ENCODE peak calls at places on chromosomes 11 and 22, in six cellular contexts. One of them, this sample, is unnamed. For H3K4me1, the result is how much of the 10 kb centered on the place peaks cover.

GRCh38 chr11:113531078-113531477 is 55.9 kb upstream of the DRD2 start:
- DNase-seq in A549: no peak
- DNase-seq in IMR-90: no peak
- DNase-seq in uterus: no peak
- DNase-seq in PC-3: no peak
- DNase-seq in left ventricle myocardium inferior: no peak
- DNase-seq in this sample: no peak

GRCh38 chr22:44026630-44027511 is 2.8 kb downstream of the PARVB start:
- DNase-seq in A549: no peak
- DNase-seq in IMR-90: peak
- DNase-seq in uterus: peak
- DNase-seq in PC-3: no peak
- DNase-seq in left ventricle myocardium inferior: peak
- DNase-seq in this sample: peak

GRCh38 chr11:74492974-74493815 is at the start of gene LIPT2:
- DNase-seq in A549: peak
- DNase-seq in IMR-90: peak
- DNase-seq in uterus: peak
- DNase-seq in PC-3: peak
- DNase-seq in left ventricle myocardium inferior: peak
- DNase-seq in this sample: peak

GRCh38 chr11:13440100-13440855 is 22.7 kb downstream of the BTBD10 start:
- DNase-seq in A549: peak
- DNase-seq in IMR-90: peak
- DNase-seq in uterus: peak
- DNase-seq in PC-3: peak
- DNase-seq in left ventricle myocardium inferior: no peak
- DNase-seq in this sample: no peak

GRCh38 chr11:26599421-26599820 is 27.4 kb upstream of the MUC15 start:
- DNase-seq in A549: peak
- DNase-seq in IMR-90: no peak
- DNase-seq in uterus: no peak
- DNase-seq in PC-3: no peak
- DNase-seq in left ventricle myocardium inferior: no peak
- DNase-seq in this sample: no peak

GRCh38 chr11:129317564-129317963 is 58.1 kb upstream of the BARX2 start:
- DNase-seq in A549: no peak
- DNase-seq in IMR-90: no peak
- DNase-seq in uterus: no peak
- DNase-seq in PC-3: peak
- DNase-seq in left ventricle myocardium inferior: no peak
- DNase-seq in this sample: no peak

GRCh38 chr11:134939905-134940304 is 527.9 kb upstream of the B3GAT1 start:
- DNase-seq in A549: no peak
- DNase-seq in IMR-90: no peak
- DNase-seq in uterus: no peak
- DNase-seq in PC-3: no peak
- DNase-seq in left ventricle myocardium inferior: peak
- DNase-seq in this sample: no peak

GRCh38 chr11:82906236-82906635 is 4.7 kb downstream of the DDIAS start:
- DNase-seq in A549: peak
- DNase-seq in IMR-90: peak
- DNase-seq in uterus: no peak
- DNase-seq in PC-3: peak
- DNase-seq in left ventricle myocardium inferior: no peak
- DNase-seq in this sample: no peak

GRCh38 chr11:69170704-69171103 is 15.0 kb downstream of the SMIM38 start:
- DNase-seq in A549: no peak
- DNase-seq in IMR-90: no peak
- DNase-seq in uterus: no peak
- DNase-seq in PC-3: peak
- DNase-seq in left ventricle myocardium inferior: no peak
- DNase-seq in this sample: no peak

GRCh38 chr11:111531156-111531555 is 9.4 kb upstream of the LAYN start:
- DNase-seq in A549: no peak
- DNase-seq in IMR-90: peak
- DNase-seq in uterus: no peak
- DNase-seq in PC-3: peak
- DNase-seq in left ventricle myocardium inferior: no peak
- DNase-seq in this sample: no peak

GRCh38 chr11:72561856-72562255 is 112.4 kb downstream of the PDE2A start:
- DNase-seq in A549: no peak
- DNase-seq in IMR-90: no peak
- DNase-seq in uterus: no peak
- DNase-seq in PC-3: no peak
- DNase-seq in left ventricle myocardium inferior: no peak
- DNase-seq in this sample: no peak

GRCh38 chr11:64306876-64307622 is 1.7 kb downstream of the ESRRA start:
- DNase-seq in A549: peak
- DNase-seq in IMR-90: no peak
- DNase-seq in uterus: no peak
- DNase-seq in PC-3: no peak
- DNase-seq in left ventricle myocardium inferior: no peak
- DNase-seq in this sample: no peak

GRCh38 chr11:83827940-83828554 is 541.9 kb upstream of the CCDC90B start:
- DNase-seq in A549: peak
- DNase-seq in IMR-90: peak
- DNase-seq in uterus: no peak
- DNase-seq in PC-3: peak
- DNase-seq in left ventricle myocardium inferior: no peak
- DNase-seq in this sample: no peak

GRCh38 chr11:121415861-121416260 is 36.3 kb upstream of the SORL1 start:
- DNase-seq in A549: no peak
- DNase-seq in IMR-90: no peak
- DNase-seq in uterus: no peak
- DNase-seq in PC-3: peak
- DNase-seq in left ventricle myocardium inferior: no peak
- DNase-seq in this sample: no peak

GRCh38 chr11:66981976-66982578 is 7.0 kb downstream of the C11orf86 start:
- DNase-seq in A549: peak
- DNase-seq in IMR-90: peak
- DNase-seq in uterus: peak
- DNase-seq in PC-3: peak
- DNase-seq in left ventricle myocardium inferior: peak
- DNase-seq in this sample: peak

GRCh38 chr11:122756417-122756816 is 81.9 kb upstream of the CRTAM start:
- DNase-seq in A549: no peak
- DNase-seq in IMR-90: no peak
- DNase-seq in uterus: no peak
- DNase-seq in PC-3: no peak
- DNase-seq in left ventricle myocardium inferior: peak
- DNase-seq in this sample: peak

GRCh38 chr11:73141309-73142127 is 600 bp downstream of the FCHSD2 start:
- DNase-seq in A549: peak
- DNase-seq in IMR-90: peak
- DNase-seq in uterus: peak
- DNase-seq in PC-3: peak
- DNase-seq in left ventricle myocardium inferior: peak
- DNase-seq in this sample: peak

GRCh38 chr11:95918720-95919119 is 5.2 kb downstream of the MTMR2 start:
- DNase-seq in A549: no peak
- DNase-seq in IMR-90: no peak
- DNase-seq in uterus: no peak
- DNase-seq in PC-3: no peak
- DNase-seq in left ventricle myocardium inferior: no peak
- DNase-seq in this sample: no peak

GRCh38 chr22:36738416-36739020 is 35.0 kb upstream of the CACNG2 start:
- DNase-seq in A549: no peak
- DNase-seq in IMR-90: no peak
- DNase-seq in uterus: no peak
- DNase-seq in PC-3: no peak
- DNase-seq in left ventricle myocardium inferior: no peak
- DNase-seq in this sample: no peak

GRCh38 chr22:32862083-32862482 is 60.6 kb downstream of the TIMP3 start:
- DNase-seq in A549: no peak
- DNase-seq in IMR-90: no peak
- DNase-seq in uterus: no peak
- DNase-seq in PC-3: no peak
- DNase-seq in left ventricle myocardium inferior: no peak
- DNase-seq in this sample: no peak

GRCh38 chr22:19523240-19524169 is 705 bp downstream of the CLDN5 start:
- DNase-seq in A549: no peak
- DNase-seq in IMR-90: peak
- DNase-seq in uterus: no peak
- DNase-seq in PC-3: no peak
- DNase-seq in left ventricle myocardium inferior: no peak
- DNase-seq in this sample: no peak

GRCh38 chr11:99170606-99171005 is 149.9 kb downstream of the CNTN5 start:
- DNase-seq in A549: no peak
- DNase-seq in IMR-90: no peak
- DNase-seq in uterus: no peak
- DNase-seq in PC-3: no peak
- DNase-seq in left ventricle myocardium inferior: no peak
- DNase-seq in this sample: no peak

GRCh38 chr11:87128372-87128771 is 90.6 kb downstream of the TMEM135 start:
- DNase-seq in A549: no peak
- DNase-seq in IMR-90: no peak
- DNase-seq in uterus: no peak
- DNase-seq in PC-3: no peak
- DNase-seq in left ventricle myocardium inferior: no peak
- DNase-seq in this sample: no peak

GRCh38 chr22:45630436-45630835 is 41.2 kb upstream of the ATXN10 start:
- DNase-seq in A549: no peak
- DNase-seq in IMR-90: no peak
- DNase-seq in uterus: no peak
- DNase-seq in PC-3: no peak
- DNase-seq in left ventricle myocardium inferior: no peak
- DNase-seq in this sample: no peak
- H3K4me1 ChIP-seq in A549: under half
- H3K4me1 ChIP-seq in IMR-90: under half
- H3K4me1 ChIP-seq in uterus: under half
- H3K4me1 ChIP-seq in PC-3: under half
- H3K4me1 ChIP-seq in left ventricle myocardium inferior: under half
- H3K4me1 ChIP-seq in this sample: under half

GRCh38 chr11:120191058-120191457 is 19.8 kb upstream of the OAF start:
- DNase-seq in A549: no peak
- DNase-seq in IMR-90: no peak
- DNase-seq in uterus: no peak
- DNase-seq in PC-3: no peak
- DNase-seq in left ventricle myocardium inferior: no peak
- DNase-seq in this sample: no peak
- H3K4me1 ChIP-seq in A549: under half
- H3K4me1 ChIP-seq in IMR-90: under half
- H3K4me1 ChIP-seq in uterus: under half
- H3K4me1 ChIP-seq in PC-3: under half
- H3K4me1 ChIP-seq in left ventricle myocardium inferior: under half
- H3K4me1 ChIP-seq in this sample: under half

GRCh38 chr22:20953342-20953608 is 13.8 kb upstream of the AIFM3 start:
- DNase-seq in A549: no peak
- DNase-seq in IMR-90: no peak
- DNase-seq in uterus: no peak
- DNase-seq in PC-3: no peak
- DNase-seq in left ventricle myocardium inferior: no peak
- DNase-seq in this sample: no peak
- H3K4me1 ChIP-seq in A549: under half
- H3K4me1 ChIP-seq in IMR-90: under half
- H3K4me1 ChIP-seq in uterus: under half
- H3K4me1 ChIP-seq in PC-3: under half
- H3K4me1 ChIP-seq in left ventricle myocardium inferior: under half
- H3K4me1 ChIP-seq in this sample: under half

DNA sequence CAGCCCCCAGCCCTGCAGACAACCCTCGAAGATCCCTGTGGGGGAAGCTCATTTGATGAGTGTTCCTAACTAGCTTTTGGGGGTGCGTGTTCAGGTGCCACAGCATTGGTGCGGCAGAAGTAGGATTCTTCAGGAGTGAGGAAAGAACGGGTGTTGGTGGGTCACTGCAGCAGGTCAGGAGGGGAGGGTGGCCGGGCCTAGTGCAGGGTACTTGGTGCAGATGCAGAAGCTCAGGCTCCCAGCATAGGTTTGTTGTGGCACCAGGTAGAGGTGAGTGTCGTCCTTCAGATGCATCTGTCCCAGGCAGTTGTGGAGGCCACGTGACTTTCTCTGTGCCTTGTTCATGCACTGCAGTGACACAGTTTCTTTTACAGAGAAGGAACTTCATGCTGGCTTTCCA is 15.1 kb upstream of the ADORA2A start:
- DNase-seq in A549: no peak
- DNase-seq in IMR-90: no peak
- DNase-seq in uterus: no peak
- DNase-seq in PC-3: no peak
- DNase-seq in left ventricle myocardium inferior: no peak
- DNase-seq in this sample: no peak
- H3K4me1 ChIP-seq in A549: under half
- H3K4me1 ChIP-seq in IMR-90: under half
- H3K4me1 ChIP-seq in uterus: under half
- H3K4me1 ChIP-seq in PC-3: under half
- H3K4me1 ChIP-seq in left ventricle myocardium inferior: under half
- H3K4me1 ChIP-seq in this sample: under half

DNA sequence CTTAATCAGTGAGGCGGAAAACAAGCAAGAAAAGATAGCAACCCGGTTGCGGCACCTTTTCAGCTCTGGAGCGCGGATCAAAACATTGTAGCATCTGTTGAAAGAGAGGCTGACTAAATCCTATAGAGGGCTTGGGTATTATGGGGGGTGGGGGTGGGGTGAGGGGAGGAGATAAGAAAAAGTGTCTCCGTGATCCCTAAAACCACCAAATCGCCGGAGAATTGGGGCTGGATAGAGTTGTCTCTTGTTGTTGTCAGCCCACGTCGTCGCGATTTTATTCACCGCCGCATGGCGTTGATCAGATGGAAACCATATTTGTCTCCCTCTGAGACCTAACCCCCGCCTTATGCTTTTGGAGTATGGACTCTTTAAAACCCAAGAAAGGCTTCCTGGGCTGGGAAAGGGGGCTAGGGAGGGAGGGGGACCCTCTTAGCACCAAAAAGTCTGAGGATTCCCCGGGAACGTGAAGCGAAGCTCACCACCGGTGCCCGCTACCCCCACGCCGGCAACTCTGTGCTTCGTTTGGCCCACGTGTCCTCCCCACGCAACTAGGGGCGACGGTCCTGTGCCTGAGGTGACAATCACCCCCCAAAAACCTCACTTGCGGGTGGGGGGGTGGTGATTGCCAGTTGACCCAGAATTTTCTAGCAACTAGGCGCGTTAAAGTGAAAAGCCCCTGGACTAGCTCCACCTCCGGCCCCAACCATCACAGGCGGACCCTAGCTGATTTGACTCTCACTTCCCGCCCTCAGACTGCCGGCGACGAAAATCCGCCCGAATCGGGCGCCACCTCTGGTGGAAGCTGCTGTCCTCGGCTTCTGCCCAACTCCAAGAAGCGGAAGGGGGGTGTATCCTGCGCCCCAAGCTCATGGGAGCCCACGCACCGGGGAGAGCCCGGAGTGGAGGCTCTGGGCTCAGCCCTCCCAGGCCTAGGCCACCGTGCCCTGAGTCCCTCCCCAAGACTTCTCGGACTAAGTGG is 12.8 kb downstream of the PAX6 start:
- DNase-seq in A549: no peak
- DNase-seq in IMR-90: no peak
- DNase-seq in uterus: no peak
- DNase-seq in PC-3: no peak
- DNase-seq in left ventricle myocardium inferior: no peak
- DNase-seq in this sample: no peak
- H3K4me1 ChIP-seq in A549: under half
- H3K4me1 ChIP-seq in IMR-90: under half
- H3K4me1 ChIP-seq in uterus: under half
- H3K4me1 ChIP-seq in PC-3: under half
- H3K4me1 ChIP-seq in left ventricle myocardium inferior: under half
- H3K4me1 ChIP-seq in this sample: under half

This sample was measured in right atrium auricular region.